ENCODE peak calls at places on chromosome 7, in nine cellular contexts. H is aorta; N is lower lobe of right lung; J is psoas muscle; Y is mammary epithelial cell; G is CD8-positive, alpha-beta memory T cell; F is adrenal gland; Q is MM.1S; W is heart right ventricle. T is an unnamed sample.

GRCh38 chr7:151946932-151947331 is 9.3 kb upstream of the GALNTL5 start:
- DNase-seq in N (no peak), J (no peak), H (no peak), W (no peak), Q (no peak), G (no peak), F (no peak), Y (no peak), T (no peak)

GRCh38 chr7:5635461-5636445 is 145.7 kb downstream of the RNF216 start:
- DNase-seq in W (no peak), G (no peak), N (no peak), Y (no peak), H (no peak), Q (no peak), J (peak; percentile 15), F (no peak), T (no peak)

GRCh38 chr7:91345449-91345848 is 81.2 kb downstream of the FZD1 start:
- DNase-seq in N (no peak), Q (no peak), J (no peak), W (no peak), Y (no peak), G (no peak), H (no peak), F (no peak), T (no peak)

GRCh38 chr7:12623885-12624498 is 53.5 kb downstream of the SCIN start:
- DNase-seq in N (no peak), F (no peak), J (no peak), Q (peak; percentile 42), H (no peak), G (no peak), Y (peak; percentile 17), W (no peak), T (no peak)

GRCh38 chr7:21923663-21924062 is 22.0 kb downstream of the CDCA7L start:
- DNase-seq in N (no peak), J (no peak), G (no peak), Y (no peak), F (no peak), H (no peak), Q (no peak), W (peak; percentile 48), T (no peak)

GRCh38 chr7:143252002-143252401 is 11.2 kb upstream of the GSTK1 start:
- DNase-seq in W (no peak), Y (no peak), N (no peak), J (no peak), Q (no peak), G (no peak), H (no peak), F (no peak), T (no peak)

GRCh38 chr7:73703985-73704639 is 15.4 kb downstream of the STX1A start:
- DNase-seq in J (peak; percentile 73), G (no peak), Y (no peak), H (no peak), Q (no peak), W (no peak), N (peak; percentile 65), F (peak; percentile 68), T (no peak)

GRCh38 chr7:145848691-145849090 is 267.9 kb upstream of the CNTNAP2 start:
- DNase-seq in Q (peak; percentile 25), H (no peak), W (no peak), Y (no peak), N (no peak), F (no peak), J (no peak), G (no peak), T (no peak)

GRCh38 chr7:150978136-150978789 is at the start of gene KCNH2:
- DNase-seq in G (peak; percentile 14), J (no peak), N (no peak), Q (peak; percentile 73), Y (no peak), W (peak; percentile 59), F (no peak), H (no peak), T (peak; percentile 68)

DNA sequence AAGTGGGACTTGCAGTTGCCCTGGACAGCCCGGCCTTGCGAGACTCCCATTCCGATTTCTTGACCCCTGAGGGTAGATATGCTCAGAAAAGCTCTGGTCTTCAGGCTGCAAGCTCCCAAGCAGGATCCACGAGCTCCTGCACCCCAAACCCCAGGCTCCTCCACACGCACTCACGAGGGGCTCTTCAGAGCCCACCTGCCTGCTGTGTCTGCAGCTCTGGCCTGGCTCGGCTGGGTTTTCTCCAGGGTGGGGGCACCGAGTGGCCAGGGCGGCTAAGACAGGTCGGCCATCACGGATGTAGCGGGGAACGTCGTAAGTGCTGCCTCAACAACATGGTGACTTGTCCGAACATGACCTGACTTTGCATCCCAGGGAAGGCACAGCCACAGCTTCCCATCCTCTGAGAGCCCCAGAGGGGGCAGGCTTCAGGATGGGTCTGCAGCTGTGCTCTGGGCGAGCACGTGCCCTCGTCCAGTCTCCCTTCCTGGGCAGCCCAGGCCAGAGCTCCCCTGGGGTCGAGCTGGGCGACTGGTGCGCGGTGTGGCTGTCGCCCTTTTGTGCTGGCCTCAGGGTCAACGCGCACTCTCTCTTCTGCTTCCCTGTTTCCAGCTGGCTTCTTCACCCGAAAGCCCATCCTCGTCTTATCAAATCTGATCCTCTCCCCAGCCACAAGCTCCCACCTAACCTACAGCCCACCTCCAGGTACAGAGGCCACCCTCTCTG is 415.3 kb downstream of the DNAJB6 start:
- DNase-seq in G (no peak), Q (no peak), Y (no peak), J (no peak), F (no peak), W (no peak), N (no peak), H (peak; percentile 61), T (no peak)
- H3K27ac ChIP-seq in G (no peak overlapping the region), Q (no peak overlapping the region), Y (no peak overlapping the region), J (no peak overlapping the region), F (no peak overlapping the region), W (no peak overlapping the region), N (no peak overlapping the region), H (no peak overlapping the region), T (no peak overlapping the region)

GRCh38 chr7:92586403-92586802 is 3.8 kb downstream of the FAM133B start:
- DNase-seq in F (no peak), N (no peak), H (no peak), J (no peak), Y (no peak), Q (no peak), W (no peak), G (no peak), T (no peak)

GRCh38 chr7:92584953-92585352 is 5.2 kb downstream of the FAM133B start:
- DNase-seq in N (no peak), Q (no peak), Y (no peak), J (no peak), H (no peak), G (no peak), W (no peak), F (no peak), T (no peak)

GRCh38 chr7:92590711-92591310 is 621 bp upstream of the FAM133B start:
- DNase-seq in N (peak; percentile 45), Q (no peak), Y (no peak), F (no peak), W (no peak), H (no peak), J (no peak), G (no peak), T (no peak)

GRCh38 chr7:92588561-92588960 is 1.6 kb downstream of the FAM133B start:
- DNase-seq in Q (no peak), H (no peak), F (no peak), N (no peak), Y (peak; percentile 57), W (no peak), G (no peak), J (no peak), T (no peak)

GRCh38 chr7:92589056-92589455 is 1.1 kb downstream of the FAM133B start:
- DNase-seq in Q (no peak), H (no peak), G (no peak), F (no peak), Y (no peak), J (no peak), N (no peak), W (no peak), T (no peak)
- H3K27ac ChIP-seq in Q (no peak overlapping the region), H (no peak overlapping the region), G (peak overlapping the region; percentile 91), F (no peak overlapping the region), Y (peak overlapping the region; percentile 95), J (peak overlapping the region; percentile 92), N (no peak overlapping the region), W (peak overlapping the region; percentile 97), T (peak overlapping the region; percentile 72)

GRCh38 chr7:123645516-123645915 is 10.2 kb upstream of the LMOD2 start:
- DNase-seq in N (no peak), G (no peak), H (no peak), Q (no peak), W (peak; percentile 77), F (peak; percentile 76), J (peak; percentile 80), Y (no peak), T (no peak)
- H3K27ac ChIP-seq in N (no peak overlapping the region), G (no peak overlapping the region), H (no peak overlapping the region), Q (no peak overlapping the region), W (peak overlapping the region; percentile 76), F (no peak overlapping the region), J (peak overlapping the region; percentile 89), Y (no peak overlapping the region), T (no peak overlapping the region)

GRCh38 chr7:16084370-16084769 is 337.0 kb downstream of the CRPPA start:
- DNase-seq in W (peak; percentile 41), J (no peak), Y (no peak), F (no peak), Q (no peak), H (no peak), G (no peak), N (no peak), T (no peak)
- H3K27ac ChIP-seq in W (no peak overlapping the region), J (no peak overlapping the region), Y (peak overlapping the region; percentile 73), F (no peak overlapping the region), Q (no peak overlapping the region), H (no peak overlapping the region), G (no peak overlapping the region), N (no peak overlapping the region), T (no peak overlapping the region)